ENCODE peak calls at places on chromosome 16, in four cellular contexts. Q, H, D and N are unnamed samples.
A peak's percentile ranks its signal among the peaks of the same experiment; 100 is the strongest.

GRCh38 chr16:82063456-82064082 is 28.5 kb downstream of the HSD17B2 start:
- DNase-seq in Q (no peak), H (no peak), D (no peak), N (no peak)

GRCh38 chr16:82784567-82784956 is 157.8 kb downstream of the CDH13 start:
- DNase-seq in Q (no peak), H (no peak), D (no peak), N (no peak)

GRCh38 chr16:15705064-15705565 is 55.1 kb downstream of the NDE1 start:
- DNase-seq in Q (no peak), H (no peak), D (no peak), N (no peak)

GRCh38 chr16:66309-67182 is 5.9 kb downstream of the RHBDF1 start:
- DNase-seq in Q (no peak), H (no peak), D (no peak), N (no peak)

GRCh38 chr16:3819741-3820724 is 60.5 kb downstream of the CREBBP start:
- DNase-seq in Q (peak; percentile 89), H (peak; percentile 73), D (no peak), N (no peak)

GRCh38 chr16:78179666-78180065 is 80.2 kb downstream of the WWOX start:
- DNase-seq in Q (peak; percentile 61), H (no peak), D (no peak), N (no peak)

GRCh38 chr16:76081936-76082335 is 195.3 kb upstream of the CNTNAP4 start:
- DNase-seq in Q (no peak), H (no peak), D (no peak), N (no peak)

GRCh38 chr16:56783332-56783731 is 53.4 kb downstream of the NUP93 start:
- DNase-seq in Q (no peak), H (no peak), D (no peak), N (no peak)

GRCh38 chr16:11675561-11676511 is 7.6 kb downstream of the SNN start:
- DNase-seq in Q (peak; percentile 66), H (no peak), D (no peak), N (no peak)

GRCh38 chr16:65176603-65177002 is 54.7 kb upstream of the CDH11 start:
- DNase-seq in Q (no peak), H (peak; percentile 48), D (no peak), N (no peak)

GRCh38 chr16:19883296-19883951 is 1.2 kb downstream of the GPRC5B start:
- DNase-seq in Q (no peak), H (no peak), D (no peak), N (no peak)

GRCh38 chr16:54398986-54399385 is 112.4 kb upstream of the IRX3 start:
- DNase-seq in Q (no peak), H (peak; percentile 20), D (no peak), N (no peak)

GRCh38 chr16:73047536-73048291 is at the start of gene ZFHX3:
- DNase-seq in Q (peak; percentile 77), H (no peak), D (peak; percentile 40), N (peak; percentile 62)

GRCh38 chr16:14015017-14015416 is 56.1 kb upstream of the MRTFB start:
- DNase-seq in Q (no peak), H (no peak), D (no peak), N (no peak)

GRCh38 chr16:28880589-28880915 is 2.3 kb downstream of the ATP2A1 start:
- DNase-seq in Q (no peak), H (no peak), D (no peak), N (no peak)

GRCh38 chr16:24075929-24076716 is 180.0 kb upstream of the CACNG3 start:
- DNase-seq in Q (no peak), H (no peak), D (no peak), N (peak; percentile 9)

GRCh38 chr16:9114842-9115241 is 23.4 kb downstream of the HAPSTR1 start:
- DNase-seq in Q (no peak), H (no peak), D (no peak), N (no peak)

GRCh38 chr16:3175157-3176153 is 12.5 kb upstream of the OR1F1 start:
- DNase-seq in Q (peak; percentile 11), H (no peak), D (no peak), N (no peak)

GRCh38 chr16:66070140-66070887 is 296.2 kb upstream of the CDH5 start:
- DNase-seq in Q (no peak), H (no peak), D (no peak), N (no peak)

GRCh38 chr16:80323187-80323807 is 217.5 kb upstream of the DYNLRB2 start:
- DNase-seq in Q (no peak), H (no peak), D (no peak), N (no peak)

GRCh38 chr16:4134434-4134833 is 18.2 kb upstream of the ADCY9 start:
- DNase-seq in Q (no peak), H (no peak), D (no peak), N (no peak)

GRCh38 chr16:72847187-72848044 is 200.5 kb downstream of the ZFHX3 start:
- DNase-seq in Q (peak; percentile 65), H (no peak), D (no peak), N (peak; percentile 28)

GRCh38 chr16:1438229-1439057 is 5.9 kb downstream of the CCDC154 start:
- DNase-seq in Q (no peak), H (no peak), D (no peak), N (no peak)

GRCh38 chr16:69316595-69317034 is 5.5 kb downstream of the VPS4A start:
- DNase-seq in Q (no peak), H (no peak), D (no peak), N (no peak)

GRCh38 chr16:79805621-79806020 is 205.1 kb upstream of the MAF start:
- DNase-seq in Q (no peak), H (no peak), D (no peak), N (no peak)

GRCh38 chr16:4087990-4088577 is 28.2 kb downstream of the ADCY9 start:
- DNase-seq in Q (no peak), H (no peak), D (no peak), N (no peak)

GRCh38 chr16:81770008-81770407 is 9.1 kb upstream of the PLCG2 start:
- DNase-seq in Q (no peak), H (no peak), D (no peak), N (no peak)

GRCh38 chr16:10088380-10088793 is 93.8 kb downstream of the GRIN2A start:
- DNase-seq in Q (no peak), H (no peak), D (no peak), N (no peak)

GRCh38 chr16:84268231-84268630 is 26.4 kb upstream of the WFDC1 start:
- DNase-seq in Q (no peak), H (no peak), D (no peak), N (no peak)

GRCh38 chr16:22206847-22207714 is 1.0 kb downstream of the EEF2K start:
- DNase-seq in Q (peak; percentile 33), H (no peak), D (peak; percentile 38), N (no peak)

GRCh38 chr16:80610489-80611156 is 69.8 kb downstream of the DYNLRB2 start:
- DNase-seq in Q (no peak), H (no peak), D (no peak), N (no peak)

GRCh38 chr16:24844101-24845030 is 1.4 kb upstream of the SLC5A11 start:
- DNase-seq in Q (no peak), H (no peak), D (no peak), N (no peak)

GRCh38 chr16:1363501-1364041 is 11.8 kb downstream of the GNPTG start:
- DNase-seq in Q (peak; percentile 19), H (no peak), D (peak; percentile 60), N (peak; percentile 60)

GRCh38 chr16:88074041-88074440 is 122.8 kb downstream of the BANP start:
- DNase-seq in Q (no peak), H (no peak), D (no peak), N (no peak)